ENCODE peak calls at places on chromosomes 16 and 17, in four cellular contexts. U is psoas muscle, X is fibroblast of lung, V is cardiac muscle cell. M is an unnamed sample.

GRCh38 chr16:572865-573650 is 3.3 kb downstream of the PIGQ start:
- DNase-seq in U (no peak), X (no peak), V (no peak), M (no peak)

GRCh38 chr17:17810374-17811248 is 26.2 kb downstream of the SREBF1 start:
- DNase-seq in U (no peak), X (peak; percentile 52), V (peak; percentile 66), M (peak; percentile 62)

GRCh38 chr17:76678330-76678729 is 32.4 kb downstream of the MXRA7 start:
- DNase-seq in U (no peak), X (no peak), V (no peak), M (peak; percentile 36)

GRCh38 chr17:36687736-36688135 is 86.4 kb downstream of the MRM1 start:
- DNase-seq in U (no peak), X (no peak), V (no peak), M (no peak)

GRCh38 chr17:31085563-31085962 is 9.2 kb upstream of the NF1 start:
- DNase-seq in U (no peak), X (peak; percentile 75), V (peak; percentile 83), M (no peak)

GRCh38 chr16:81946206-81946605 is 65.1 kb downstream of the SDR42E1 start:
- DNase-seq in U (no peak), X (no peak), V (peak; percentile 7), M (no peak)

GRCh38 chr17:40602445-40603443 is 37.5 kb upstream of the CCR7 start:
- DNase-seq in U (no peak), X (no peak), V (no peak), M (no peak)

GRCh38 chr17:31596382-31597323 is 205.2 kb downstream of the RAB11FIP4 start:
- DNase-seq in U (peak; percentile 84), X (peak; percentile 96), V (peak; percentile 96), M (peak; percentile 87)

GRCh38 chr16:86499889-86500707 is 10.2 kb upstream of the FOXF1 start:
- DNase-seq in U (no peak), X (no peak), V (no peak), M (no peak)

GRCh38 chr17:44383363-44383762 is 6.1 kb downstream of the ITGA2B start:
- DNase-seq in U (no peak), X (no peak), V (no peak), M (no peak)

GRCh38 chr16:9102943-9103342 is 11.5 kb downstream of the HAPSTR1 start:
- DNase-seq in U (no peak), X (no peak), V (no peak), M (no peak)

GRCh38 chr16:67105251-67105650 is 4.5 kb upstream of the PHAF1 start:
- DNase-seq in U (no peak), X (no peak), V (no peak), M (no peak)

GRCh38 chr17:8877984-8878383 is 10.5 kb upstream of the PIK3R6 start:
- DNase-seq in U (no peak), X (no peak), V (no peak), M (no peak)

GRCh38 chr17:74671031-74671771 is 41.5 kb downstream of the CD300LF start:
- DNase-seq in U (peak; percentile 74), X (peak; percentile 71), V (peak; percentile 90), M (peak; percentile 93)

GRCh38 chr17:76709077-76709950 is 1.5 kb downstream of the MXRA7 start:
- DNase-seq in U (peak; percentile 87), X (peak; percentile 97), V (peak; percentile 97), M (peak; percentile 96)

GRCh38 chr17:66222772-66223350 is 6.4 kb downstream of the APOH start:
- DNase-seq in U (no peak), X (no peak), V (no peak), M (no peak)

GRCh38 chr17:550041-550398 is 164.6 kb downstream of the VPS53 start:
- DNase-seq in U (no peak), X (no peak), V (no peak), M (no peak)

GRCh38 chr17:14197582-14197981 is 39.1 kb downstream of the CDRT15 start:
- DNase-seq in U (no peak), X (no peak), V (no peak), M (peak; percentile 35)

GRCh38 chr16:78639775-78640174 is 540.3 kb downstream of the WWOX start:
- DNase-seq in U (no peak), X (no peak), V (no peak), M (no peak)

GRCh38 chr17:13143001-13143400 is 125.2 kb upstream of the ELAC2 start:
- DNase-seq in U (no peak), X (no peak), V (no peak), M (no peak)

GRCh38 chr16:24683847-24684493 is 45.5 kb upstream of the TNRC6A start:
- DNase-seq in U (no peak), X (no peak), V (no peak), M (no peak)

GRCh38 chr16:70395345-70395901 is 43.5 kb downstream of the ST3GAL2 start:
- DNase-seq in U (peak; percentile 71), X (peak; percentile 42), V (peak; percentile 56), M (peak; percentile 83)

GRCh38 chr17:1000597-1001490 is 3.9 kb downstream of the TIMM22 start:
- DNase-seq in U (no peak), X (peak; percentile 83), V (peak; percentile 82), M (peak; percentile 72)

GRCh38 chr16:11003141-11003540 is 58.8 kb downstream of the CLEC16A start:
- DNase-seq in U (no peak), X (no peak), V (no peak), M (no peak)

GRCh38 chr16:10083301-10083700 is 98.9 kb downstream of the GRIN2A start:
- DNase-seq in U (no peak), X (no peak), V (no peak), M (no peak)

GRCh38 chr17:73323622-73324455 is 12.0 kb upstream of the CDC42EP4 start:
- DNase-seq in U (peak; percentile 61), X (peak; percentile 53), V (peak; percentile 72), M (peak; percentile 85)

GRCh38 chr17:40695874-40696472 is 7.6 kb downstream of the KRT24 start:
- DNase-seq in U (no peak), X (peak; percentile 6), V (no peak), M (no peak)

GRCh38 chr16:35559911-35560636 is 2100.7 kb downstream of the TP53TG3F start:
- DNase-seq in U (no peak), X (no peak), V (no peak), M (no peak)

GRCh38 chr16:35562471-35562870 is 2103.1 kb downstream of the TP53TG3F start:
- DNase-seq in U (no peak), X (no peak), V (no peak), M (no peak)

GRCh38 chr16:35562919-35563318 is 2103.5 kb downstream of the TP53TG3F start:
- DNase-seq in U (no peak), X (no peak), V (no peak), M (no peak)

GRCh38 chr16:35560637-35560984 is 2101.2 kb downstream of the TP53TG3F start:
- DNase-seq in U (no peak), X (no peak), V (no peak), M (no peak)

DNA sequence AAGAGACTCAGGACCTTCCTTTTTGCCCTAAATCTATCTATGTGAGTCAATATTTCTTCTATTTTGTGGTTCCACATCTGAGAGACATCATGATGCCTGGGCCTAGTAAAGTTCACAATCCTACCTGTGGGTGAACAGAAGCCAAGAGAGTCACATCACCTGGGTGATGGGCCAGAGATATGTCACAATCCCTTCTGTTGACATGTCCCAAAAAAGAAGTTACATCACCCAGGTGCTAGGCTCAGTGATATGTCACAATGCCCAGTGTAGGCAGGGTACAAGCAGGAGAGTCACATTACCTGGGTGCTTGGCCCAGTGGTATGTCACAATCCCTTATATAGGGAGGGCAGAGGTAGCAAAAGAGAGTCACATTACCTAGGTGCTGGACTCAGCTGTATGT is 2101.9 kb downstream of the TP53TG3F start:
- DNase-seq in U (no peak), X (no peak), V (no peak), M (no peak)
- H3K9me3 ChIP-seq in U (peaks cover 3% of the 10 kb centered on the region), X (no peaks in the 10 kb centered on the region), V (no peaks in the 10 kb centered on the region), M (no peaks in the 10 kb centered on the region)

DNA sequence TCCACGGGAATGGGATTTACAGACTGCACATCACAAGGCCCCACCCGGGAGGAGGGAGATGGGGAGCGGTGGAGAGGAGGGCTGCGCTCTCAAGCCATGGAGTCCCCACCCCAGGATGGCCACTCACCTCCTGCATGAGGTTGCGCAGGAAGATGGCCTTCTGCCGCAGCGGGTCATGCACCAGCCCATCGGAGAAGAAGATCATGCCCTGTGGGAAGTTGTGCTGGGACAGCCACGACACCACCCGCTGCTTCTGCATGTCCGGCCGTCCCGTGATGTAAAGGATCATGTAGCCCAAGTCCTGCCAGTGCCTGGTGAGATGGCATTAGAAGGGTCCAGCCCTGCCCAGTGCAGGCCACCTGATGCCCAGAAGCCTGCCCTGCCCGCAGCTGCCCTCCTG is 17.0 kb downstream of the PIMREG start:
- DNase-seq in U (no peak), X (no peak), V (no peak), M (no peak)
- H3K4me3 ChIP-seq in U (no peak overlapping the region), X (no peak overlapping the region), V (no peak overlapping the region), M (no peak overlapping the region)

GRCh38 chr16:5319799-5320198 is 222.2 kb upstream of the EEF2KMT start:
- DNase-seq in U (no peak), X (no peak), V (no peak), M (no peak)

GRCh38 chr16:5314377-5314776 is 216.8 kb upstream of the EEF2KMT start:
- DNase-seq in U (no peak), X (no peak), V (no peak), M (no peak)

GRCh38 chr16:5309946-5310611 is 212.5 kb upstream of the EEF2KMT start:
- DNase-seq in U (no peak), X (no peak), V (no peak), M (no peak)

GRCh38 chr16:5315914-5316313 is 218.3 kb upstream of the EEF2KMT start:
- DNase-seq in U (no peak), X (no peak), V (no peak), M (no peak)
- H3K9me3 ChIP-seq in U (no peaks in the 10 kb centered on the region), X (no peaks in the 10 kb centered on the region), V (no peaks in the 10 kb centered on the region), M (no peaks in the 10 kb centered on the region)

DNA sequence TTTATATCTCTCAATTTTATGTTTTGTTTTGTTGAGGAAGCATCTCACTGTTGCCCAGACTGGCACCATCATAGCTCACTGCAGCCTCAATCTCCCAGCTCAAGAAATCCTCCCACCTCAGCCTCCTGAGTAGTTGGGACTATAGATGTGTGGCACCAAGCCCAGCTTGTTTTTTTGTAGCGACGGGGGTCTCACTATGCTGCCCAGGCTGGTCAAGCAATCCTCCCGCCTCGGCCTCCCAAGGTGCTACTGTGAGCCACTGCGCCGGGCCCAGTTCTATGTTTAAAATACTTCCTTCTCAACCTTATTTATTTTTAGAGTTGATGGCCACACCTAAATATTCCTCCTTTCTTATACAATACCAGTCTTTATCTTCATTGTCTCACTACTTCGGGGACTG is 1.9 kb upstream of the NFE2L1 start:
- DNase-seq in U (no peak), X (no peak), V (no peak), M (no peak)
- H3K4me3 ChIP-seq in U (peak overlapping the region; percentile 87), X (peak overlapping the region; percentile 72), V (no peak overlapping the region), M (no peak overlapping the region)